ENCODE peak calls at places on chromosomes 4 and X, in nine cellular contexts. One of them, this sample, is unnamed. For H3K4me1 and H3K27me3, the result is how much of the 10 kb centered on the place peaks cover.

GRCh38 chrX:100829730-100830129 is 9.5 kb downstream of the CSTF2 start:
- DNase-seq in left lung: no peak
- DNase-seq in CD8-positive, alpha-beta T cell: no peak
- DNase-seq in GM23248: peak
- DNase-seq in heart right ventricle: no peak
- DNase-seq in mesenchymal stem cell: peak
- DNase-seq in cardiac muscle cell: peak
- DNase-seq in lung: no peak
- DNase-seq in Karpas-422: no peak
- DNase-seq in this sample: no peak

GRCh38 chr4:175054980-175055379 is 136.8 kb downstream of the ADAM29 start:
- DNase-seq in left lung: no peak
- DNase-seq in CD8-positive, alpha-beta T cell: no peak
- DNase-seq in GM23248: no peak
- DNase-seq in heart right ventricle: no peak
- DNase-seq in mesenchymal stem cell: no peak
- DNase-seq in cardiac muscle cell: no peak
- DNase-seq in lung: no peak
- DNase-seq in Karpas-422: no peak
- DNase-seq in this sample: no peak

GRCh38 chrX:133796282-133796681 is 189.1 kb downstream of the GPC3 start:
- DNase-seq in left lung: no peak
- DNase-seq in CD8-positive, alpha-beta T cell: no peak
- DNase-seq in GM23248: no peak
- DNase-seq in heart right ventricle: no peak
- DNase-seq in mesenchymal stem cell: no peak
- DNase-seq in cardiac muscle cell: no peak
- DNase-seq in lung: no peak
- DNase-seq in Karpas-422: no peak
- DNase-seq in this sample: no peak

GRCh38 chr4:178165251-178165650 is 723.0 kb upstream of the AGA start:
- DNase-seq in left lung: no peak
- DNase-seq in CD8-positive, alpha-beta T cell: no peak
- DNase-seq in GM23248: no peak
- DNase-seq in heart right ventricle: no peak
- DNase-seq in mesenchymal stem cell: no peak
- DNase-seq in cardiac muscle cell: no peak
- DNase-seq in lung: no peak
- DNase-seq in Karpas-422: no peak
- DNase-seq in this sample: no peak

GRCh38 chrX:110600745-110601310 is 194.8 kb downstream of the CHRDL1 start:
- DNase-seq in left lung: no peak
- DNase-seq in CD8-positive, alpha-beta T cell: no peak
- DNase-seq in GM23248: peak
- DNase-seq in heart right ventricle: no peak
- DNase-seq in mesenchymal stem cell: no peak
- DNase-seq in cardiac muscle cell: no peak
- DNase-seq in lung: no peak
- DNase-seq in Karpas-422: no peak
- DNase-seq in this sample: no peak

GRCh38 chr4:109848501-109848900 is 594 bp downstream of the LRIT3 start:
- DNase-seq in left lung: no peak
- DNase-seq in CD8-positive, alpha-beta T cell: no peak
- DNase-seq in GM23248: no peak
- DNase-seq in heart right ventricle: no peak
- DNase-seq in mesenchymal stem cell: no peak
- DNase-seq in cardiac muscle cell: no peak
- DNase-seq in lung: no peak
- DNase-seq in Karpas-422: no peak
- DNase-seq in this sample: no peak

GRCh38 chr4:122796801-122797404 is 29.7 kb upstream of the FGF2 start:
- DNase-seq in left lung: no peak
- DNase-seq in CD8-positive, alpha-beta T cell: no peak
- DNase-seq in GM23248: peak
- DNase-seq in heart right ventricle: no peak
- DNase-seq in mesenchymal stem cell: no peak
- DNase-seq in cardiac muscle cell: no peak
- DNase-seq in lung: no peak
- DNase-seq in Karpas-422: no peak
- DNase-seq in this sample: no peak

GRCh38 chr4:182683666-182684065 is 233.5 kb downstream of the DCTD start:
- DNase-seq in left lung: no peak
- DNase-seq in CD8-positive, alpha-beta T cell: no peak
- DNase-seq in GM23248: no peak
- DNase-seq in heart right ventricle: no peak
- DNase-seq in mesenchymal stem cell: no peak
- DNase-seq in cardiac muscle cell: peak
- DNase-seq in lung: no peak
- DNase-seq in Karpas-422: no peak
- DNase-seq in this sample: no peak

GRCh38 chr4:8303081-8303480 is 33.5 kb downstream of the HTRA3 start:
- DNase-seq in left lung: peak
- DNase-seq in CD8-positive, alpha-beta T cell: no peak
- DNase-seq in GM23248: no peak
- DNase-seq in heart right ventricle: no peak
- DNase-seq in mesenchymal stem cell: no peak
- DNase-seq in cardiac muscle cell: no peak
- DNase-seq in lung: no peak
- DNase-seq in Karpas-422: no peak
- DNase-seq in this sample: no peak

GRCh38 chr4:143488684-143489083 is 24.8 kb upstream of the SMARCA5 start:
- DNase-seq in left lung: no peak
- DNase-seq in CD8-positive, alpha-beta T cell: no peak
- DNase-seq in GM23248: peak
- DNase-seq in heart right ventricle: no peak
- DNase-seq in mesenchymal stem cell: no peak
- DNase-seq in cardiac muscle cell: no peak
- DNase-seq in lung: no peak
- DNase-seq in Karpas-422: no peak
- DNase-seq in this sample: no peak

GRCh38 chr4:153486281-153487151 is 20.4 kb downstream of the TMEM131L start:
- DNase-seq in left lung: peak
- DNase-seq in CD8-positive, alpha-beta T cell: peak
- DNase-seq in GM23248: peak
- DNase-seq in heart right ventricle: no peak
- DNase-seq in mesenchymal stem cell: peak
- DNase-seq in cardiac muscle cell: peak
- DNase-seq in lung: peak
- DNase-seq in Karpas-422: no peak
- DNase-seq in this sample: no peak

GRCh38 chr4:6989331-6989923 is 53.7 kb upstream of the TADA2B start:
- DNase-seq in left lung: no peak
- DNase-seq in CD8-positive, alpha-beta T cell: no peak
- DNase-seq in GM23248: no peak
- DNase-seq in heart right ventricle: no peak
- DNase-seq in mesenchymal stem cell: no peak
- DNase-seq in cardiac muscle cell: no peak
- DNase-seq in lung: no peak
- DNase-seq in Karpas-422: no peak
- DNase-seq in this sample: no peak

GRCh38 chr4:21780158-21780557 is 168.4 kb downstream of the KCNIP4 start:
- DNase-seq in left lung: no peak
- DNase-seq in CD8-positive, alpha-beta T cell: no peak
- DNase-seq in GM23248: peak
- DNase-seq in heart right ventricle: no peak
- DNase-seq in mesenchymal stem cell: peak
- DNase-seq in cardiac muscle cell: no peak
- DNase-seq in lung: no peak
- DNase-seq in Karpas-422: no peak
- DNase-seq in this sample: no peak

GRCh38 chr4:169611991-169612868 is at the start of gene NEK1:
- DNase-seq in left lung: peak
- DNase-seq in CD8-positive, alpha-beta T cell: peak
- DNase-seq in GM23248: peak
- DNase-seq in heart right ventricle: peak
- DNase-seq in mesenchymal stem cell: peak
- DNase-seq in cardiac muscle cell: peak
- DNase-seq in lung: peak
- DNase-seq in Karpas-422: peak
- DNase-seq in this sample: peak

GRCh38 chr4:82005153-82005552 is 368.6 kb downstream of the HNRNPD start:
- DNase-seq in left lung: no peak
- DNase-seq in CD8-positive, alpha-beta T cell: no peak
- DNase-seq in GM23248: no peak
- DNase-seq in heart right ventricle: no peak
- DNase-seq in mesenchymal stem cell: no peak
- DNase-seq in cardiac muscle cell: no peak
- DNase-seq in lung: no peak
- DNase-seq in Karpas-422: no peak
- DNase-seq in this sample: no peak

GRCh38 chrX:71111141-71111843 is at the start of gene IL2RG:
- DNase-seq in left lung: no peak
- DNase-seq in CD8-positive, alpha-beta T cell: peak
- DNase-seq in GM23248: no peak
- DNase-seq in heart right ventricle: no peak
- DNase-seq in mesenchymal stem cell: no peak
- DNase-seq in cardiac muscle cell: no peak
- DNase-seq in lung: no peak
- DNase-seq in Karpas-422: no peak
- DNase-seq in this sample: peak

GRCh38 chr4:84952004-84952403 is 14.5 kb downstream of the WDFY3 start:
- DNase-seq in left lung: no peak
- DNase-seq in CD8-positive, alpha-beta T cell: no peak
- DNase-seq in GM23248: peak
- DNase-seq in heart right ventricle: no peak
- DNase-seq in mesenchymal stem cell: peak
- DNase-seq in cardiac muscle cell: peak
- DNase-seq in lung: no peak
- DNase-seq in Karpas-422: no peak
- DNase-seq in this sample: no peak

GRCh38 chr4:81632581-81633247 is 161.0 kb upstream of the RASGEF1B start:
- DNase-seq in left lung: no peak
- DNase-seq in CD8-positive, alpha-beta T cell: no peak
- DNase-seq in GM23248: peak
- DNase-seq in heart right ventricle: no peak
- DNase-seq in mesenchymal stem cell: no peak
- DNase-seq in cardiac muscle cell: peak
- DNase-seq in lung: no peak
- DNase-seq in Karpas-422: no peak
- DNase-seq in this sample: no peak

DNA sequence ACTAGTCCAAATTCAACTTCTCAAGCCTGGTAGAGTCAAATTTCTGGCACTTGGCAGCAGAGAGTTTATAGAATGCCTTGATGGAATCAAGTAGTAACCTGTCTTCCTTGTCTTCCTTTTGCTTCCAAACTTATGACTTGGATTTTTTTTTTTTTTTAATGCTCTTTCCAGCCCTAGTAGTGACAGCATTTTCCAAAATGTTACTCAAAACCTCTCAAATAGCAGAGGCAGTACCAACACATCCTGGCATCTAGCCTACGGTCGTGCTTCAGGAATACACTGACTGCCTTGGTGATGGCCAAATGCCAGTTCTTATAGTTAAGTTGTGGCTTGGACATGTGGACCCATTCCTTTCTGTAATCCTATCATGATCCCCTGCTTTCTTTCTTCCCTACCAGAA is 46.0 kb downstream of the GALNT7 start:
- DNase-seq in left lung: no peak
- DNase-seq in CD8-positive, alpha-beta T cell: no peak
- DNase-seq in GM23248: no peak
- DNase-seq in heart right ventricle: no peak
- DNase-seq in mesenchymal stem cell: no peak
- DNase-seq in cardiac muscle cell: peak
- DNase-seq in lung: no peak
- DNase-seq in Karpas-422: no peak
- DNase-seq in this sample: no peak
- H3K4me1 ChIP-seq in left lung: under half
- H3K4me1 ChIP-seq in CD8-positive, alpha-beta T cell: under half
- H3K4me1 ChIP-seq in GM23248: under half
- H3K4me1 ChIP-seq in heart right ventricle: under half
- H3K4me1 ChIP-seq in mesenchymal stem cell: under half
- H3K4me1 ChIP-seq in cardiac muscle cell: under half
- H3K4me1 ChIP-seq in lung: under half
- H3K4me1 ChIP-seq in Karpas-422: under half
- H3K4me1 ChIP-seq in this sample: under half

GRCh38 chrX:63566856-63567255 is 215.7 kb upstream of the SPIN4 start:
- DNase-seq in left lung: no peak
- DNase-seq in CD8-positive, alpha-beta T cell: no peak
- DNase-seq in GM23248: no peak
- DNase-seq in heart right ventricle: no peak
- DNase-seq in mesenchymal stem cell: no peak
- DNase-seq in cardiac muscle cell: no peak
- DNase-seq in lung: no peak
- DNase-seq in Karpas-422: no peak
- DNase-seq in this sample: no peak
- H3K27me3 ChIP-seq in left lung: under half
- H3K27me3 ChIP-seq in CD8-positive, alpha-beta T cell: under half
- H3K27me3 ChIP-seq in GM23248: under half
- H3K27me3 ChIP-seq in heart right ventricle: under half
- H3K27me3 ChIP-seq in mesenchymal stem cell: under half
- H3K27me3 ChIP-seq in cardiac muscle cell: under half
- H3K27me3 ChIP-seq in lung: under half
- H3K27me3 ChIP-seq in Karpas-422: under half
- H3K27me3 ChIP-seq in this sample: under half

GRCh38 chrX:2693123-2693438 is 2.0 kb downstream of the CD99 start:
- DNase-seq in left lung: no peak
- DNase-seq in CD8-positive, alpha-beta T cell: no peak
- DNase-seq in GM23248: peak
- DNase-seq in heart right ventricle: no peak
- DNase-seq in mesenchymal stem cell: peak
- DNase-seq in cardiac muscle cell: no peak
- DNase-seq in lung: no peak
- DNase-seq in Karpas-422: no peak
- DNase-seq in this sample: no peak

GRCh38 chrX:2692221-2693122 is 1.4 kb downstream of the CD99 start:
- DNase-seq in left lung: peak
- DNase-seq in CD8-positive, alpha-beta T cell: no peak
- DNase-seq in GM23248: peak
- DNase-seq in heart right ventricle: peak
- DNase-seq in mesenchymal stem cell: no peak
- DNase-seq in cardiac muscle cell: peak
- DNase-seq in lung: no peak
- DNase-seq in Karpas-422: peak
- DNase-seq in this sample: peak

GRCh38 chrX:2691543-2692220 is 587 bp downstream of the CD99 start:
- DNase-seq in left lung: peak
- DNase-seq in CD8-positive, alpha-beta T cell: no peak
- DNase-seq in GM23248: peak
- DNase-seq in heart right ventricle: peak
- DNase-seq in mesenchymal stem cell: peak
- DNase-seq in cardiac muscle cell: peak
- DNase-seq in lung: peak
- DNase-seq in Karpas-422: peak
- DNase-seq in this sample: no peak

GRCh38 chrX:2694868-2695267 is 3.8 kb downstream of the CD99 start:
- DNase-seq in left lung: no peak
- DNase-seq in CD8-positive, alpha-beta T cell: no peak
- DNase-seq in GM23248: peak
- DNase-seq in heart right ventricle: no peak
- DNase-seq in mesenchymal stem cell: peak
- DNase-seq in cardiac muscle cell: no peak
- DNase-seq in lung: no peak
- DNase-seq in Karpas-422: no peak
- DNase-seq in this sample: no peak

GRCh38 chrX:2693526-2694002 is 2.5 kb downstream of the CD99 start:
- DNase-seq in left lung: no peak
- DNase-seq in CD8-positive, alpha-beta T cell: no peak
- DNase-seq in GM23248: peak
- DNase-seq in heart right ventricle: no peak
- DNase-seq in mesenchymal stem cell: peak
- DNase-seq in cardiac muscle cell: no peak
- DNase-seq in lung: no peak
- DNase-seq in Karpas-422: no peak
- DNase-seq in this sample: peak
- H3K27ac ChIP-seq in left lung: no peak
- H3K27ac ChIP-seq in CD8-positive, alpha-beta T cell: no peak
- H3K27ac ChIP-seq in GM23248: peak
- H3K27ac ChIP-seq in heart right ventricle: peak
- H3K27ac ChIP-seq in mesenchymal stem cell: no peak
- H3K27ac ChIP-seq in cardiac muscle cell: peak
- H3K27ac ChIP-seq in lung: peak
- H3K27ac ChIP-seq in Karpas-422: no peak
- H3K27ac ChIP-seq in this sample: peak

GRCh38 chrX:19347916-19348315 is 4.2 kb downstream of the PDHA1 start:
- DNase-seq in left lung: no peak
- DNase-seq in CD8-positive, alpha-beta T cell: no peak
- DNase-seq in GM23248: peak
- DNase-seq in heart right ventricle: no peak
- DNase-seq in mesenchymal stem cell: no peak
- DNase-seq in cardiac muscle cell: no peak
- DNase-seq in lung: no peak
- DNase-seq in Karpas-422: no peak
- DNase-seq in this sample: no peak
- H3K4me1 ChIP-seq in left lung: under half
- H3K4me1 ChIP-seq in CD8-positive, alpha-beta T cell: under half
- H3K4me1 ChIP-seq in GM23248: under half
- H3K4me1 ChIP-seq in heart right ventricle: under half
- H3K4me1 ChIP-seq in mesenchymal stem cell: under half
- H3K4me1 ChIP-seq in cardiac muscle cell: under half
- H3K4me1 ChIP-seq in lung: under half
- H3K4me1 ChIP-seq in Karpas-422: under half
- H3K4me1 ChIP-seq in this sample: under half